ENCODE peak calls at places on chromosomes 2 and 18, in five cellular contexts. Q, E, R, N and C are unnamed samples.

GRCh38 chr2:171703574-171704347 is 16.5 kb downstream of the DYNC1I2 start:
- DNase-seq in Q (peak), E (no peak), R (no peak), N (no peak), C (no peak)

GRCh38 chr2:143248631-143249030 is 119.4 kb downstream of the ARHGAP15 start:
- DNase-seq in Q (no peak), E (no peak), R (no peak), N (no peak), C (no peak)

GRCh38 chr2:180307096-180307495 is 300.0 kb upstream of the CWC22 start:
- DNase-seq in Q (no peak), E (no peak), R (no peak), N (no peak), C (no peak)

GRCh38 chr2:208906330-208906729 is 499.7 kb downstream of the PTH2R start:
- DNase-seq in Q (no peak), E (no peak), R (no peak), N (no peak), C (no peak)

GRCh38 chr18:80129672-80130367 is 20.8 kb downstream of the ADNP2 start:
- DNase-seq in Q (no peak), E (no peak), R (no peak), N (no peak), C (no peak)

GRCh38 chr2:66839551-66840320 is 404.8 kb downstream of the MEIS1 start:
- DNase-seq in Q (no peak), E (peak), R (no peak), N (no peak), C (no peak)

GRCh38 chr18:32010124-32010745 is 8.4 kb upstream of the RNF125 start:
- DNase-seq in Q (peak), E (no peak), R (no peak), N (no peak), C (no peak)

GRCh38 chr18:34631567-34631966 is 78.5 kb upstream of the DTNA start:
- DNase-seq in Q (no peak), E (no peak), R (no peak), N (no peak), C (no peak)

GRCh38 chr2:234290671-234291070 is 206.2 kb downstream of the ARL4C start:
- DNase-seq in Q (no peak), E (peak), R (no peak), N (no peak), C (no peak)

GRCh38 chr2:105822186-105822585 is 77.5 kb downstream of the NCK2 start:
- DNase-seq in Q (no peak), E (no peak), R (no peak), N (no peak), C (no peak)

GRCh38 chr18:57802166-57802868 is 798 bp downstream of the ATP8B1 start:
- DNase-seq in Q (no peak), E (peak), R (no peak), N (no peak), C (no peak)

GRCh38 chr2:69692424-69692823 is 48.9 kb upstream of the AAK1 start:
- DNase-seq in Q (no peak), E (no peak), R (no peak), N (no peak), C (no peak)

GRCh38 chr2:170530803-170531564 is 184.2 kb upstream of the SP5 start:
- DNase-seq in Q (no peak), E (no peak), R (no peak), N (no peak), C (no peak)

GRCh38 chr18:48121752-48122151 is 191.3 kb upstream of the SMAD2 start:
- DNase-seq in Q (no peak), E (no peak), R (no peak), N (no peak), C (no peak)

GRCh38 chr2:194610297-194610696 is 1046.7 kb upstream of the SLC39A10 start:
- DNase-seq in Q (no peak), E (no peak), R (no peak), N (no peak), C (no peak)

GRCh38 chr2:37871453-37872191 is 53.5 kb upstream of the RMDN2 start:
- DNase-seq in Q (no peak), E (no peak), R (no peak), N (no peak), C (no peak)

GRCh38 chr2:69169990-69170389 is 157.0 kb downstream of the ANTXR1 start:
- DNase-seq in Q (no peak), E (peak), R (no peak), N (no peak), C (no peak)

GRCh38 chr2:25228848-25229674 is 60.7 kb upstream of the POMC start:
- DNase-seq in Q (peak), E (peak), R (peak), N (peak), C (peak)

GRCh38 chr2:237097911-237098702 is 12.4 kb downstream of the COPS8 start:
- DNase-seq in Q (no peak), E (no peak), R (no peak), N (no peak), C (no peak)

GRCh38 chr2:58845011-58845410 is 603.9 kb upstream of the FANCL start:
- DNase-seq in Q (no peak), E (no peak), R (no peak), N (no peak), C (no peak)

GRCh38 chr2:122528061-122528460 is 772.6 kb downstream of the TSN start:
- DNase-seq in Q (no peak), E (no peak), R (no peak), N (no peak), C (no peak)

GRCh38 chr2:219406861-219407230 is 11.3 kb upstream of the DES start:
- DNase-seq in Q (no peak), E (no peak), R (no peak), N (peak), C (no peak)

GRCh38 chr2:217741381-217741955 is 261.3 kb downstream of the TNS1 start:
- DNase-seq in Q (no peak), E (no peak), R (no peak), N (no peak), C (no peak)

GRCh38 chr2:26521054-26521912 is 43.4 kb upstream of the OTOF start:
- DNase-seq in Q (peak), E (no peak), R (no peak), N (no peak), C (peak)

GRCh38 chr18:55763298-55763697 is 175.3 kb upstream of the TCF4 start:
- DNase-seq in Q (no peak), E (no peak), R (no peak), N (no peak), C (no peak)

GRCh38 chr2:128178650-128179460 is 87.9 kb downstream of the UGGT1 start:
- DNase-seq in Q (peak), E (peak), R (no peak), N (peak), C (peak)

GRCh38 chr2:128177315-128177714 is 86.3 kb downstream of the UGGT1 start:
- DNase-seq in Q (no peak), E (no peak), R (no peak), N (no peak), C (no peak)

GRCh38 chr2:128178144-128178649 is 87.2 kb downstream of the UGGT1 start:
- DNase-seq in Q (no peak), E (no peak), R (no peak), N (no peak), C (no peak)

GRCh38 chr2:128180031-128180430 is 89.0 kb downstream of the UGGT1 start:
- DNase-seq in Q (no peak), E (no peak), R (no peak), N (no peak), C (no peak)

GRCh38 chr2:128179461-128179755 is 88.4 kb downstream of the UGGT1 start:
- DNase-seq in Q (no peak), E (no peak), R (no peak), N (no peak), C (no peak)
- H3K27ac ChIP-seq in Q (no peak), E (no peak), R (no peak), N (no peak), C (no peak)

GRCh38 chr2:50345691-50346090 is 686.2 kb downstream of the NRXN1 start:
- DNase-seq in Q (no peak), E (no peak), R (no peak), N (no peak), C (no peak)

GRCh38 chr2:50346586-50347351 is 685.2 kb downstream of the NRXN1 start:
- DNase-seq in Q (no peak), E (no peak), R (no peak), N (no peak), C (no peak)

GRCh38 chr2:50344509-50345106 is 687.3 kb downstream of the NRXN1 start:
- DNase-seq in Q (no peak), E (no peak), R (no peak), N (no peak), C (no peak)

GRCh38 chr2:50346104-50346503 is 685.8 kb downstream of the NRXN1 start:
- DNase-seq in Q (no peak), E (no peak), R (no peak), N (no peak), C (peak)

DNA sequence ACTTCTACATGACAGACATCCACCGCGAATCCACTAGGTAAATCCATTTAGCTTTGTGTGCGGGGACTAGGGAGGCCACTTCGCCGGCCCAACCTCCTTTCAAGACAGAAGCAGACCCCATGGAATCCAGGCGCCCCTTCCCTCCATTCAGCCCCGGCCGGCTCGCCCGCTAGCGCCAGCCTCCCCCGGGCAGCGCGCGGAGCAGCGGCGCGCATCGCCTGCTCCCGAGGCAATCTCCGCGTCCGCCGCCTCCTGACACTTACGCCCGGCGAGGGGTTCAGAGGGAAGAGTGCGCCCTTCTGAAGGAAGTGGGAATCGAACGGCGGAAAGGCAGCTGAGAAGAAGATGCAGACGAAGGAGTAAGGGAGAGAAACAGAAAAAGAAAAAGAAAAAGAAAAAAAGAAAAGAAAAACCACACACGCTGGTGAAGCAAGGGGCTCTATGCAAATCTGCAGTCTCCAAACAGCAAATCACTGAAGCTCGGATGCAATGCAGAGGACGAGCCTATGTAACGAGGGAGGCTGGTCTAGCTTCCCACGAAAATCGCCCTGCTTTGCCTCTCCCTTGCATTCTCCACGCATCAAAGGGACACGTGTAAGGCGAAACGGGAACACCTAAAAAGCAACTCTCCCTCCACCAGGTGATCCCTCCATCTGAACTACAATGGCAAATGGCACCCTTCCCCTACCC is 684.4 kb downstream of the NRXN1 start:
- DNase-seq in Q (no peak), E (no peak), R (no peak), N (no peak), C (no peak)
- H3K4me3 ChIP-seq in Q (no peak), E (no peak), R (no peak), N (no peak), C (no peak)

GRCh38 chr2:61144697-61145268 is 17.2 kb upstream of the C2orf74 start:
- DNase-seq in Q (no peak), E (peak), R (peak), N (peak), C (peak)
- TF ChIP-seq POLR2A in Q (no peak), E (peak), R (no peak), N (peak), C (peak)

DNA sequence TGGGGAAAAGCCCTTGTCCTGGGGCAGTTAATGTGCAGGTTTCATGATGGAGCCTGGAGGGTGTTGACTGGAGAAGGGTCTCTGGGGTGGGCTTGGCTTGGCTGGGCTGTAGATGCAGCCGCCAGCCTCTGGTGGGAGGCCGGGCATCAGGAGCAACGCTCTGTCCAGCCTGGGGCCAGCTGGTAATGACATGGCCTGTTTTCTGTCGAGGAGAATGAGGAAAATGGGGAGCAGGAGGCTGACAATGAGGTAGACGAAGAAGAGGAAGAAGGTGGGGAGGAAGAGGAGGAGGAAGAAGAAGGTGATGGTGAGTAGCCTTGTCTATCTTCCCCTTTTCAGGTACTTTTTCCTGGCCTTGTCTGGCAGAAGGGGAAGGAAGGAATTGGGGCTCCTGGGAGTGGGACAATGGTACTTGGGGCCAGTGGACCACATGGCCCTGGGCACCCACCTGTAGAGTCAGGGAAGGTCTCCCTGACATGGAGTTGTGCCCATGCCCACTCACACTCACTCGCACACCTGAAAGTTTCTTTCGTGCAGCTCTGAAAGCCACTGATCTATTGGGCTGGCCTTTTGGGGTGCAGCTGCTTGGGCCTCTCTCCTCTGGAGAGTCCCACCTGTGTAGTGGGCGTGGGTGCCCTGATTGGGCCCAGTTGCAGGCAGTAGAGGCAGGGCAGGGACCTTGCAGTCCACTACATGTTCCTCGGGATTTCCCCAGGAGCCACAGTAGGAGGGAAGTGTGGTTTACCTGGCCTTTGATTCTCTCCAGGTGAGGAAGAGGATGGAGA is 3.5 kb downstream of the PTMA start:
- DNase-seq in Q (no peak), E (no peak), R (no peak), N (no peak), C (no peak)
- H3K27ac ChIP-seq in Q (peak), E (peak), R (peak), N (peak), C (no peak)

DNA sequence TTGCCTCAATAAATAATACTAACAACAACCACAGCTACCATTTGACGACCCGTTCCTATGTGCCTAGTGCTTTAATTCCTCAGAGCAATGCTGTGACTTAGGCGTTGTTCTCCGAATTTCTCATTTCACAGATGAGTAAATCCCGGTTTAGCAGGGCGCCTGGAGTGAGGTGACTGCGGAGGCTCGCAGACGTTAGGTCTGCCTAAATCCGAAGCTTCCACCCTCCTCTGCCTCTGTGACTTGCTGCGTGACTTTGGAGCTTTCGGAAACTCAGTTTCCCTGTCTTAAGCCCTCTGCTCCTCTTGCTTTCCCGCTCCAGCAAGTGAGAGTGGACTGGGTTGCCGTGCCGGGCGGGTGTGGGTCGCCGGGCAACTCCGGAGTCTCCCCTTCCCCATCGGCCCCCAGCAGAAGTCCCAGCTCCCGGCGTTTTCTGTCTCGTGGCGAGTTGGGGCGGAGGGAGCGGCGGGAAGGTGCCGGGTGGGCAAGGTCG is 711 bp upstream of the ATOH8 start:
- DNase-seq in Q (no peak), E (no peak), R (no peak), N (no peak), C (no peak)
- H3K4me3 ChIP-seq in Q (no peak), E (no peak), R (peak), N (peak), C (peak)

GRCh38 chr2:65040414-65041261 is 15.6 kb upstream of the CEP68 start:
- DNase-seq in Q (peak), E (peak), R (peak), N (peak), C (peak)

GRCh38 chr2:65045651-65046050 is 10.6 kb upstream of the CEP68 start:
- DNase-seq in Q (no peak), E (no peak), R (no peak), N (no peak), C (no peak)

GRCh38 chr2:65046633-65047407 is 9.4 kb upstream of the CEP68 start:
- DNase-seq in Q (no peak), E (no peak), R (no peak), N (no peak), C (no peak)

GRCh38 chr2:65043001-65043400 is 13.2 kb upstream of the CEP68 start:
- DNase-seq in Q (no peak), E (no peak), R (no peak), N (no peak), C (no peak)

DNA sequence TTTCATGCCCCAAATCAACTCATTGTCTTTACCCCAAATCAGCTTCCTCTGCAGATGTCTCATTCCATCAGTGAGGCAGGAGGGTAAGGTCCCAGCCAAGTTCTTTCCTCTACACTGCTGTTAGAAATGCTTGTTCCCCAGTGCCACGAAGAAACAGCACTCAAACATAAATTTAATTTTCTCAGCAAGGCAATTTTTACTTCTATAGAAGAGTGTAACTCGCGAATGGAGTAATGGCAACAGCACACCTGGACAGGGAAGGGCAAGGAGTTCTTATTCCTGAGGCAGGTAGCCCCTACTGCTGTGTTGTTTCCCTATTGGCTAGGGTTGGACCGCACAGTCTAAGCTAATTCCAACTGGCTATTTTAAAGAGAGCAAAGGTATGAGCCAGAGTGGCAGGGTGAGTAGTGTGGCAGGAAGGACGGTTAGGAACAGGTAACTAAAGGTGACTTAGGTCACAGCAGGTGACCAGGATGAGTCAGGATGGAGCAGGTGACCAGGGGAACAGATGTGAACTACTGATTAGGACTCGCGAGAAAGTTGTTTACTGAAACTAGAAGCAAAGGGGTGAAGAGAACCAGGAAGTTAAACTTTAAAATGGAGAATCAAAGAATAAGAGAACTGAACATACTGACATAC is 12.0 kb upstream of the CEP68 start:
- DNase-seq in Q (no peak), E (no peak), R (no peak), N (no peak), C (no peak)
- TF ChIP-seq POLR2A in Q (no peak), E (no peak), R (no peak), N (no peak), C (no peak)

DNA sequence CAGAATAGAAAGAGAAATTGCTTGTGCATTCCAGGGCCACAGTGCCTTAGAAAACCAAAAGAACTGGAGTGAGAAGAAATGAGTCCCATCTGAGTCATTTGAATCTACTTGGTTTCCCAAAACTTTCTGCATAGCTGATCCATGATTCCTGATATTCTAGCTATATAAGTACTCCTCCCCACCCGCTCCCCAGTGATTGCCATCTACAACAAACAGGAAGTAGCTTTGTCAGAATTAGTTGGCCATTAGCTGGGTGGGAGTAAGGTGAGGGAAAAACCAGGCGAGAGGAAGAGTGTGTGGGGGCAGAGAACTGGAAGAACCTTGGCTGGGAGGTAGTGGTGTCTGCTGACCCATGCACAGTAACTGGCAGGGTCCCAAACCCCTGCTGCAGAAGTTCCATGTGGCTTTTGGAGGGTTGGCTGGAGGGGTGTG is 122.1 kb downstream of the ACAA2 start:
- DNase-seq in Q (peak), E (no peak), R (no peak), N (no peak), C (no peak)
- H3K27ac ChIP-seq in Q (no peak), E (no peak), R (no peak), N (no peak), C (no peak)

GRCh38 chr2:63059434-63060078 is 8.9 kb downstream of the OTX1 start:
- DNase-seq in Q (no peak), E (peak), R (no peak), N (no peak), C (no peak)
- H3K4me3 ChIP-seq in Q (no peak), E (no peak), R (no peak), N (no peak), C (no peak)